ENCODE peak calls at places on chromosome 4, in nine cellular contexts. I, V, D, Q, G, L, U, B and R are unnamed samples.

GRCh38 chr4:136009258-136009832 is 1522.9 kb downstream of the PCDH18 start:
- DNase-seq in I (no peak), V (no peak), D (no peak), Q (no peak), G (no peak), L (no peak), U (no peak), B (no peak), R (no peak)

GRCh38 chr4:41525129-41525528 is 12.8 kb upstream of the LIMCH1 start:
- DNase-seq in I (no peak), V (peak), D (no peak), Q (no peak), G (no peak), L (no peak), U (no peak), B (no peak), R (peak)

GRCh38 chr4:124111922-124112321 is 600.6 kb downstream of the ANKRD50 start:
- DNase-seq in I (no peak), V (no peak), D (peak), Q (no peak), G (no peak), L (no peak), U (no peak), B (no peak), R (peak)

GRCh38 chr4:153146031-153146430 is 58.2 kb upstream of the TRIM2 start:
- DNase-seq in I (no peak), V (no peak), D (no peak), Q (no peak), G (no peak), L (no peak), U (no peak), B (no peak), R (no peak)

GRCh38 chr4:105551968-105552746 is at the start of gene ARHGEF38:
- DNase-seq in I (no peak), V (peak), D (peak), Q (no peak), G (peak), L (no peak), U (peak), B (no peak), R (no peak)

GRCh38 chr4:141571368-141571767 is 65.0 kb upstream of the IL15 start:
- DNase-seq in I (no peak), V (no peak), D (peak), Q (no peak), G (no peak), L (no peak), U (no peak), B (no peak), R (no peak)

GRCh38 chr4:41122775-41123174 is 91.6 kb downstream of the APBB2 start:
- DNase-seq in I (no peak), V (no peak), D (no peak), Q (no peak), G (no peak), L (no peak), U (no peak), B (no peak), R (no peak)

GRCh38 chr4:45323453-45324058 is 597.2 kb upstream of the GNPDA2 start:
- DNase-seq in I (no peak), V (no peak), D (no peak), Q (no peak), G (no peak), L (no peak), U (no peak), B (no peak), R (no peak)

GRCh38 chr4:36220776-36221175 is 23.5 kb downstream of the ARAP2 start:
- DNase-seq in I (no peak), V (no peak), D (no peak), Q (no peak), G (no peak), L (no peak), U (no peak), B (no peak), R (no peak)

GRCh38 chr4:176258135-176258534 is 10.9 kb downstream of the ASB5 start:
- DNase-seq in I (no peak), V (no peak), D (no peak), Q (no peak), G (no peak), L (no peak), U (no peak), B (no peak), R (no peak)

GRCh38 chr4:140884431-140885058 is 128.4 kb upstream of the TBC1D9 start:
- DNase-seq in I (no peak), V (peak), D (peak), Q (no peak), G (peak), L (no peak), U (peak), B (no peak), R (peak)

GRCh38 chr4:148261861-148262260 is 180.4 kb downstream of the NR3C2 start:
- DNase-seq in I (no peak), V (no peak), D (no peak), Q (no peak), G (no peak), L (no peak), U (no peak), B (no peak), R (no peak)

GRCh38 chr4:6549445-6549844 is 25.5 kb upstream of the MAN2B2 start:
- DNase-seq in I (no peak), V (no peak), D (no peak), Q (no peak), G (no peak), L (no peak), U (no peak), B (no peak), R (no peak)

GRCh38 chr4:24980064-24980690 is 50.6 kb downstream of the LGI2 start:
- DNase-seq in I (peak), V (peak), D (peak), Q (no peak), G (peak), L (peak), U (peak), B (peak), R (peak)
- H3K4me3 ChIP-seq in I (no peak), V (no peak), D (peak), Q (no peak), G (peak), L (no peak), U (peak), B (peak), R (no peak)

DNA sequence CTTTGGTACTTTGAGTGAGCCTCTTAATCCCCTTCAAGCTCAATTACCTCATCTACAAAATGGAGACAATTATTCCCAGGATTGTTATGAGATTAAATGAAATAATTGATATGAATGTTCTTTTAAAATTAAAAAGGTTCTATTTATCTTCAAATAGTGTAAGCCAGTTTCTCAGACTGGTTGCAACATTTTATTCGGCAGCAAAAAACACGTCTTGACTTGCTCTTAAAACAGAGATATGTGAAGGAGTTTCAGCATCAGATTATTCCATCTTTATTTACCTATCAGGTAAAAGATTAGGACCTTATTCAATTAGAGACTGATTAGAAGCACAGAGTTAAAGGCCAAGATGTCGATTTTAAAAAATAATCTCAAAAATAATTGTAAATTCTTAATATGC is 10.5 kb downstream of the NDNF start:
- DNase-seq in I (no peak), V (no peak), D (peak), Q (no peak), G (no peak), L (no peak), U (no peak), B (no peak), R (no peak)
- H3K4me3 ChIP-seq in I (no peak), V (no peak), D (no peak), Q (no peak), G (no peak), L (no peak), U (no peak), B (no peak), R (no peak)

DNA sequence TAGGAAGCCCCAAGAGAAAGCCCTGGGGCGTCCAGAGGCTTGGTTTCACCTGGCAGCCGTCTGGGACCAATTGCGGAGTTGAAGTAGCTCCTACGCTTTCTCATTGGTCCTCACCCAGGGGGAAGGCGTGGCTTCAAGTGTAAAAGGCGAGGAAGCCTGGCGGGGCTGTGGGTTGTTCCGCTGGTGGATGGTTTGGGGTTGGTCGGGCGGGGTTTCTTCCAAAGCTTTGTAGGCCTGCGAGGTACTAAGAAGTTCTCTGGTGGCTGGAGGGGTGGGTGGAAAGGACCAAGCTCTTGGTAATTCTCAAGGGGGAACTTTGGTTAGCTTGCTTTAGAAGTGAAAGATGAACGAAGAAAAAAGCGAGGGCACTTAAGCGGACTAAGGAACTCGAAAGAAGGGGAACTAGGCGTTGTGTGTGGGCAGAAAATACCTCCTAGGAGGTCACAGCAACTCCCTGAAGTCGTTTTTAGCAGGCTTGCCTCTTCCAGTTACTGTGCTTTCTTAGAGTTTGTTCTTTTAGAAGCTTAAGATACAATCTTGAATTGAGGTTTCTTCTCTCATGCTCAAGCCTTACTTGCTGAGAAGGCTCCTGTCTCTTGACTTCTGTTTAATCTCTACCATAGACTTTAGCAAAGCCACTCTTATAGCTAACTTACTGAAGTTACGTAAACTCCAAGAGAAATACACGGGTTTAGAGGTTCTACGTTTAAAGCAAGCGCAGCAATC is 36.7 kb downstream of the CCNG2 start:
- DNase-seq in I (no peak), V (no peak), D (no peak), Q (peak), G (peak), L (peak), U (peak), B (peak), R (no peak)
- H3K4me3 ChIP-seq in I (no peak), V (no peak), D (no peak), Q (no peak), G (peak), L (no peak), U (peak), B (no peak), R (no peak)

GRCh38 chr4:26015133-26015651 is 101.2 kb downstream of the SMIM20 start:
- DNase-seq in I (no peak), V (no peak), D (peak), Q (no peak), G (no peak), L (peak), U (peak), B (peak), R (peak)
- H3K4me3 ChIP-seq in I (no peak), V (no peak), D (no peak), Q (no peak), G (no peak), L (no peak), U (no peak), B (no peak), R (no peak)

DNA sequence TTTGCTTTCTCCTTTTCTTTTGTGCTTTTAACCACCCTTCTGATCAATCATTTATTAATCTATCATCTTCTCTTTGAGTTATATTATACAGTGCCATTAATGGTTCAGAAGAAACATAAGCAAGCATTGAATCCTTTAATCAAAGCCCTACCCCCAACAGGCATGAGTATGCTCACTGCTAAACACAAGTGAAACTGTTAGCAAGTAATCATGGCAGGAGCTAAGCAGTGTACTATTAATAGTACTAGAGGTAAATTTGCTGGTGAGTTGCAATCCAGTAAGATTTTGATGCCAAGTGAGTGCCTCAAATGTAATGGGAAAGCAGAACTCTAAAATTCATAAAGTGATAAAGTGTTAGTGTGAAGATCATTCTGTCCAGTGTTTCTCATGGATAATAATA is 57.2 kb downstream of the FNIP2 start:
- DNase-seq in I (no peak), V (no peak), D (no peak), Q (no peak), G (no peak), L (no peak), U (no peak), B (no peak), R (no peak)
- H3K4me3 ChIP-seq in I (no peak), V (no peak), D (no peak), Q (no peak), G (no peak), L (no peak), U (no peak), B (no peak), R (no peak)